ENCODE peak calls at places on chromosomes 4 and X, in five cellular contexts. One of them, this sample, is unnamed.

GRCh38 chr4:44558206-44558605 is 93.2 kb downstream of the YIPF7 start:
- DNase-seq in BE2C: no peak
- DNase-seq in uterus: no peak
- DNase-seq in psoas muscle: no peak
- DNase-seq in pancreas: no peak
- DNase-seq in this sample: no peak

GRCh38 chr4:126065016-126065415 is 750.3 kb downstream of the FAT4 start:
- DNase-seq in BE2C: no peak
- DNase-seq in uterus: no peak
- DNase-seq in psoas muscle: no peak
- DNase-seq in pancreas: no peak
- DNase-seq in this sample: no peak

GRCh38 chr4:153025402-153025801 is 89.3 kb downstream of the FHDC1 start:
- DNase-seq in BE2C: no peak
- DNase-seq in uterus: no peak
- DNase-seq in psoas muscle: no peak
- DNase-seq in pancreas: no peak
- DNase-seq in this sample: no peak

GRCh38 chr4:185656467-185656890 is 121.2 kb upstream of the PDLIM3 start:
- DNase-seq in BE2C: no peak
- DNase-seq in uterus: peak; percentile 30
- DNase-seq in psoas muscle: peak; percentile 54
- DNase-seq in pancreas: peak; percentile 47
- DNase-seq in this sample: peak; percentile 61

GRCh38 chr4:92387459-92388069 is 83.8 kb downstream of the GRID2 start:
- DNase-seq in BE2C: no peak
- DNase-seq in uterus: no peak
- DNase-seq in psoas muscle: no peak
- DNase-seq in pancreas: no peak
- DNase-seq in this sample: no peak

GRCh38 chr4:147733614-147734344 is 1.9 kb downstream of the ARHGAP10 start:
- DNase-seq in BE2C: peak; percentile 46
- DNase-seq in uterus: no peak
- DNase-seq in psoas muscle: peak; percentile 68
- DNase-seq in pancreas: no peak
- DNase-seq in this sample: no peak

GRCh38 chr4:100968046-100968445 is 379.3 kb downstream of the PPP3CA start:
- DNase-seq in BE2C: no peak
- DNase-seq in uterus: no peak
- DNase-seq in psoas muscle: no peak
- DNase-seq in pancreas: no peak
- DNase-seq in this sample: no peak

GRCh38 chr4:188417181-188417580 is 277.9 kb downstream of the TRIML1 start:
- DNase-seq in BE2C: no peak
- DNase-seq in uterus: no peak
- DNase-seq in psoas muscle: no peak
- DNase-seq in pancreas: no peak
- DNase-seq in this sample: no peak

GRCh38 chr4:70945452-70946055 is 43.4 kb downstream of the MOB1B start:
- DNase-seq in BE2C: no peak
- DNase-seq in uterus: no peak
- DNase-seq in psoas muscle: no peak
- DNase-seq in pancreas: no peak
- DNase-seq in this sample: peak; percentile 12

GRCh38 chrX:81414630-81415029 is 212.7 kb downstream of the SH3BGRL start:
- DNase-seq in BE2C: no peak
- DNase-seq in uterus: no peak
- DNase-seq in psoas muscle: no peak
- DNase-seq in pancreas: no peak
- DNase-seq in this sample: no peak

GRCh38 chr4:149987330-149987751 is 90.9 kb upstream of the DCLK2 start:
- DNase-seq in BE2C: peak; percentile 41
- DNase-seq in uterus: no peak
- DNase-seq in psoas muscle: no peak
- DNase-seq in pancreas: no peak
- DNase-seq in this sample: no peak

GRCh38 chr4:108531461-108531860 is 88.9 kb upstream of the RPL34 start:
- DNase-seq in BE2C: no peak
- DNase-seq in uterus: no peak
- DNase-seq in psoas muscle: no peak
- DNase-seq in pancreas: no peak
- DNase-seq in this sample: no peak

GRCh38 chrX:103413981-103414380 is 37.6 kb downstream of the BEX3 start:
- DNase-seq in BE2C: no peak
- DNase-seq in uterus: no peak
- DNase-seq in psoas muscle: no peak
- DNase-seq in pancreas: no peak
- DNase-seq in this sample: no peak

GRCh38 chr4:112167790-112168189 is 22.5 kb downstream of the FAM241A start:
- DNase-seq in BE2C: no peak
- DNase-seq in uterus: no peak
- DNase-seq in psoas muscle: no peak
- DNase-seq in pancreas: no peak
- DNase-seq in this sample: no peak

GRCh38 chr4:60042231-60042652 is 1157.9 kb upstream of the ADGRL3 start:
- DNase-seq in BE2C: no peak
- DNase-seq in uterus: no peak
- DNase-seq in psoas muscle: no peak
- DNase-seq in pancreas: no peak
- DNase-seq in this sample: no peak

GRCh38 chr4:13859423-13859822 is 231.9 kb upstream of the BOD1L1 start:
- DNase-seq in BE2C: no peak
- DNase-seq in uterus: no peak
- DNase-seq in psoas muscle: no peak
- DNase-seq in pancreas: no peak
- DNase-seq in this sample: no peak

GRCh38 chr4:47704693-47705325 is 133.1 kb downstream of the CORIN start:
- DNase-seq in BE2C: peak; percentile 77
- DNase-seq in uterus: no peak
- DNase-seq in psoas muscle: no peak
- DNase-seq in pancreas: peak; percentile 35
- DNase-seq in this sample: no peak

GRCh38 chr4:7828926-7829325 is 110.7 kb downstream of the AFAP1 start:
- DNase-seq in BE2C: no peak
- DNase-seq in uterus: no peak
- DNase-seq in psoas muscle: no peak
- DNase-seq in pancreas: no peak
- DNase-seq in this sample: no peak

GRCh38 chr4:87011340-87012034 is 76.7 kb downstream of the AFF1 start:
- DNase-seq in BE2C: no peak
- DNase-seq in uterus: no peak
- DNase-seq in psoas muscle: no peak
- DNase-seq in pancreas: no peak
- DNase-seq in this sample: peak; percentile 59

GRCh38 chr4:173056708-173057107 is 111.9 kb upstream of the GALNT7 start:
- DNase-seq in BE2C: no peak
- DNase-seq in uterus: no peak
- DNase-seq in psoas muscle: no peak
- DNase-seq in pancreas: no peak
- DNase-seq in this sample: no peak

GRCh38 chr4:11914406-11914805 is 485.7 kb upstream of the HS3ST1 start:
- DNase-seq in BE2C: no peak
- DNase-seq in uterus: no peak
- DNase-seq in psoas muscle: no peak
- DNase-seq in pancreas: no peak
- DNase-seq in this sample: no peak

GRCh38 chr4:27463816-27464215 is 603.2 kb downstream of the STIM2 start:
- DNase-seq in BE2C: no peak
- DNase-seq in uterus: no peak
- DNase-seq in psoas muscle: no peak
- DNase-seq in pancreas: no peak
- DNase-seq in this sample: no peak

GRCh38 chr4:27318740-27319139 is 458.1 kb downstream of the STIM2 start:
- DNase-seq in BE2C: no peak
- DNase-seq in uterus: no peak
- DNase-seq in psoas muscle: no peak
- DNase-seq in pancreas: peak; percentile 3
- DNase-seq in this sample: peak; percentile 1

GRCh38 chr4:13142191-13142590 is 341.9 kb downstream of the RAB28 start:
- DNase-seq in BE2C: no peak
- DNase-seq in uterus: no peak
- DNase-seq in psoas muscle: no peak
- DNase-seq in pancreas: no peak
- DNase-seq in this sample: no peak

GRCh38 chrX:71989768-71990167 is 79.1 kb downstream of the NHSL2 start:
- DNase-seq in BE2C: no peak
- DNase-seq in uterus: no peak
- DNase-seq in psoas muscle: peak; percentile 56
- DNase-seq in pancreas: no peak
- DNase-seq in this sample: peak; percentile 78

GRCh38 chr4:122661661-122662160 is 40.8 kb upstream of the IL21 start:
- DNase-seq in BE2C: no peak
- DNase-seq in uterus: no peak
- DNase-seq in psoas muscle: no peak
- DNase-seq in pancreas: no peak
- DNase-seq in this sample: no peak

GRCh38 chrX:106802388-106803275 is at the start of gene TBC1D8B:
- DNase-seq in BE2C: peak; percentile 41
- DNase-seq in uterus: peak; percentile 79
- DNase-seq in psoas muscle: peak; percentile 79
- DNase-seq in pancreas: peak; percentile 86
- DNase-seq in this sample: peak; percentile 73

GRCh38 chrX:115177941-115178340 is 11.3 kb upstream of the RBMXL3 start:
- DNase-seq in BE2C: no peak
- DNase-seq in uterus: no peak
- DNase-seq in psoas muscle: no peak
- DNase-seq in pancreas: no peak
- DNase-seq in this sample: no peak

GRCh38 chr4:109434007-109434792 is 585 bp downstream of the SEC24B start:
- DNase-seq in BE2C: peak; percentile 42
- DNase-seq in uterus: peak; percentile 41
- DNase-seq in psoas muscle: peak; percentile 72
- DNase-seq in pancreas: peak; percentile 23
- DNase-seq in this sample: peak; percentile 40

GRCh38 chr4:104394409-104394813 is 100.3 kb downstream of the CXXC4 start:
- DNase-seq in BE2C: peak; percentile 55
- DNase-seq in uterus: no peak
- DNase-seq in psoas muscle: no peak
- DNase-seq in pancreas: no peak
- DNase-seq in this sample: no peak

GRCh38 chr4:182141046-182141445 is 102.2 kb upstream of the TENM3 start:
- DNase-seq in BE2C: no peak
- DNase-seq in uterus: no peak
- DNase-seq in psoas muscle: no peak
- DNase-seq in pancreas: no peak
- DNase-seq in this sample: no peak

DNA sequence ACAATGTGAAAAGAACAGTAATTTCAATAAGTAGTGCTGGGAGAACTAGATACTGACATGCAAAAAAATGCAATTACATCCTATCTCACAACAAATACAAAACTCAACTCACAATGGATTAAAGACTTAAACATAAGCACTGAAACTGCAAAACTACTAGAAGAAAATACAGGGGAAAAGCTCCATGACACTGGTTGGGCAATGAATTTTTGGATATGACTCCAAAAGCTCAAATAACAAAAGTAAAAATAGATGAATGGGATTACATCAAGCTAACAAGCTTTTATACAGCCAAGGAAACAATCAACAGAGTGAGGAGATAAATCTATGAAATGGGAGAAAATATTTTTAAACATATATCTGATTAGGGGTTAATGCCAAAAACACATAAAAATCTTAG is 53.1 kb downstream of the ANKRD17 start:
- DNase-seq in BE2C: no peak
- DNase-seq in uterus: no peak
- DNase-seq in psoas muscle: no peak
- DNase-seq in pancreas: no peak
- DNase-seq in this sample: no peak
- H3K9me3 ChIP-seq in BE2C: no peaks in the 10 kb centered on the region
- H3K9me3 ChIP-seq in uterus: peaks cover 12% of the 10 kb centered on the region
- H3K9me3 ChIP-seq in psoas muscle: peaks cover 5% of the 10 kb centered on the region
- H3K9me3 ChIP-seq in pancreas: no peaks in the 10 kb centered on the region
- H3K9me3 ChIP-seq in this sample: no peaks in the 10 kb centered on the region

DNA sequence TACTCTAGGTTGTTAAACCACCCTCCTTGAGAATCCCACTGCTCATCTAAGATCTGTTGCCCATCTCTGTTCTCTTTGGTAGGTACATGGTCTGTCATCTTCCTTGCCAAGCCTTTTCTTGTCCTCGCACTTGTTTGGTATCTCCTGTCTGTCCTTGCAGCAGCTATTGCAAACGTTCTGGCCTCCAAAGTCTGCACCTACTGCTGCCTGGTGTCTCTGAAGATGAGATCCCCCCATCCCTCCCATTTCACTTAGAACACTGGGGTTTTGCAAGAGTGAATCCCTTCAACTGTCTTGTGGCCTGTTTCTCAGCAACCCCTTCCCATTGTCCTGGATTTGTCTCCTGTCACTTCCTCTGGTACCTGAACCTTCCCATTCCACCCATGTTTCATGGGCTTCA is 673 bp downstream of the CNGA2 start:
- DNase-seq in BE2C: no peak
- DNase-seq in uterus: no peak
- DNase-seq in psoas muscle: no peak
- DNase-seq in pancreas: no peak
- DNase-seq in this sample: no peak
- H3K9me3 ChIP-seq in BE2C: no peaks in the 10 kb centered on the region
- H3K9me3 ChIP-seq in uterus: no peaks in the 10 kb centered on the region
- H3K9me3 ChIP-seq in psoas muscle: no peaks in the 10 kb centered on the region
- H3K9me3 ChIP-seq in pancreas: no peaks in the 10 kb centered on the region
- H3K9me3 ChIP-seq in this sample: no peaks in the 10 kb centered on the region

GRCh38 chrX:85012098-85012497 is 8.4 kb downstream of the APOOL start:
- DNase-seq in BE2C: no peak
- DNase-seq in uterus: no peak
- DNase-seq in psoas muscle: no peak
- DNase-seq in pancreas: no peak
- DNase-seq in this sample: no peak

GRCh38 chrX:85018471-85018870 is 14.8 kb downstream of the APOOL start:
- DNase-seq in BE2C: no peak
- DNase-seq in uterus: no peak
- DNase-seq in psoas muscle: no peak
- DNase-seq in pancreas: no peak
- DNase-seq in this sample: no peak

GRCh38 chrX:85020216-85020615 is 16.5 kb downstream of the APOOL start:
- DNase-seq in BE2C: no peak
- DNase-seq in uterus: no peak
- DNase-seq in psoas muscle: no peak
- DNase-seq in pancreas: no peak
- DNase-seq in this sample: no peak

GRCh38 chrX:85017721-85018120 is 14.0 kb downstream of the APOOL start:
- DNase-seq in BE2C: no peak
- DNase-seq in uterus: no peak
- DNase-seq in psoas muscle: no peak
- DNase-seq in pancreas: no peak
- DNase-seq in this sample: no peak
- H3K9me3 ChIP-seq in BE2C: no peaks in the 10 kb centered on the region
- H3K9me3 ChIP-seq in uterus: no peaks in the 10 kb centered on the region
- H3K9me3 ChIP-seq in psoas muscle: no peaks in the 10 kb centered on the region
- H3K9me3 ChIP-seq in pancreas: no peaks in the 10 kb centered on the region
- H3K9me3 ChIP-seq in this sample: no peaks in the 10 kb centered on the region

DNA sequence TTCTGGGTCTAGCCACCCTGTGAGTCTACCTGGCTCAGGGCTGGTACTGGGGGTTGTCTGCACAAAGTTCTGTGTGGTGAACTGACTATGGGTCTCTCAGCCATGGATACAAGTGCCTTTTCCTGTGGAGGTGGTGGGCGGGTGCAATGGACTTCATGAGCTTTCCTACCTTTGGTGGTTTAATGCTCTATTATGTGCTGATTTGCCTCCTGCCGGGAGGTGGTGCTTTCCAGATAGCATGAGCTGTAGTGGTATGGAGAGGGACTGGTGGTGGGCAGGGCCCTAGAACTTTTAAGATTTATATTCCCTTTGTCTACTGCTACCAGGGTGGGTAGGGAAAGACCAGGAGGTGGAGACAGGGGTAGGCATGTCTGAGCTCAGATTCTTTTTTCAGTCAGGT is 48.0 kb downstream of the PBDC1 start:
- DNase-seq in BE2C: no peak
- DNase-seq in uterus: no peak
- DNase-seq in psoas muscle: no peak
- DNase-seq in pancreas: no peak
- DNase-seq in this sample: no peak
- H3K9me3 ChIP-seq in BE2C: no peaks in the 10 kb centered on the region
- H3K9me3 ChIP-seq in uterus: no peaks in the 10 kb centered on the region
- H3K9me3 ChIP-seq in psoas muscle: no peaks in the 10 kb centered on the region
- H3K9me3 ChIP-seq in pancreas: no peaks in the 10 kb centered on the region
- H3K9me3 ChIP-seq in this sample: no peaks in the 10 kb centered on the region

This sample was measured in SJSA1.